ENCODE peak calls at places on chromosomes 6 and 20, in eight cellular contexts. C is sigmoid colon, G is T-helper 9 cell, W is posterior vena cava, S is SW 1271, B is NCI-H1092 treated with DMSO at 0.1 percent for 48 hours, K is heart right ventricle, E is occipital lobe. Z is an unnamed sample.

GRCh38 chr6:34709386-34709785 is 12.8 kb upstream of the ILRUN start:
- DNase-seq in K (peak; percentile 81), B (peak; percentile 53), G (no peak), C (peak; percentile 82), S (no peak), E (peak; percentile 34), W (peak; percentile 81), Z (no peak)

GRCh38 chr6:158290659-158291058 is 21.6 kb upstream of the TULP4 start:
- DNase-seq in C (no peak), B (no peak), K (no peak), S (no peak), E (no peak), W (no peak), G (peak; percentile 17), Z (no peak)

GRCh38 chr6:145071836-145072235 is 663.5 kb downstream of the EPM2A start:
- DNase-seq in C (no peak), G (no peak), W (no peak), S (no peak), E (no peak), B (no peak), K (no peak), Z (no peak)

GRCh38 chr20:5789827-5790226 is 39.6 kb downstream of the SHLD1 start:
- DNase-seq in C (no peak), E (no peak), S (no peak), B (no peak), W (no peak), G (no peak), K (no peak), Z (peak; percentile 78)

GRCh38 chr6:137361701-137362100 is 132.5 kb downstream of the OLIG3 start:
- DNase-seq in G (no peak), B (no peak), K (no peak), S (no peak), C (no peak), E (no peak), W (no peak), Z (no peak)

GRCh38 chr6:16244446-16244845 is 6.1 kb downstream of the GMPR start:
- DNase-seq in W (no peak), K (no peak), E (no peak), B (no peak), C (no peak), S (no peak), G (no peak), Z (no peak)

GRCh38 chr6:32105433-32105832 is 3.7 kb downstream of the TNXB start:
- DNase-seq in W (no peak), B (no peak), S (no peak), E (no peak), G (no peak), C (no peak), K (no peak), Z (no peak)

GRCh38 chr6:78808933-78809332 is 58.4 kb upstream of the IRAK1BP1 start:
- DNase-seq in K (no peak), G (no peak), C (no peak), W (no peak), S (no peak), B (no peak), E (no peak), Z (no peak)

GRCh38 chr6:2028457-2029038 is 216.9 kb downstream of the GMDS start:
- DNase-seq in B (peak; percentile 29), G (no peak), C (no peak), E (no peak), S (no peak), K (no peak), W (no peak), Z (no peak)

GRCh38 chr20:46580613-46581012 is 30.2 kb upstream of the OCSTAMP start:
- DNase-seq in E (no peak), S (no peak), G (no peak), W (no peak), K (no peak), B (no peak), C (peak; percentile 19), Z (no peak)

GRCh38 chr6:33774774-33775173 is 14.2 kb downstream of the LEMD2 start:
- DNase-seq in S (no peak), W (no peak), B (no peak), K (no peak), E (no peak), G (no peak), C (no peak), Z (no peak)

GRCh38 chr6:104940881-104941693 is 15.8 kb upstream of the LIN28B start:
- DNase-seq in K (peak; percentile 40), C (no peak), E (peak; percentile 43), W (peak; percentile 81), S (no peak), G (no peak), B (peak; percentile 1), Z (no peak)

GRCh38 chr6:32153252-32153834 is 598 bp upstream of the PPT2 start:
- DNase-seq in E (no peak), S (no peak), G (no peak), B (no peak), W (no peak), C (peak; percentile 78), K (peak; percentile 43), Z (no peak)

GRCh38 chr20:50554694-50555579 is 44.8 kb downstream of the PTPN1 start:
- DNase-seq in K (no peak), C (no peak), S (no peak), E (no peak), W (no peak), B (no peak), G (no peak), Z (no peak)

GRCh38 chr6:68559052-68559451 is 76.0 kb upstream of the ADGRB3 start:
- DNase-seq in K (no peak), G (no peak), E (no peak), W (no peak), C (no peak), B (peak; percentile 61), S (no peak), Z (no peak)

GRCh38 chr6:90284236-90284744 is 12.4 kb downstream of the BACH2 start:
- DNase-seq in E (no peak), G (peak; percentile 9), S (peak; percentile 75), K (no peak), B (no peak), W (no peak), C (no peak), Z (no peak)

GRCh38 chr20:58651823-58652605 is 931 bp downstream of the STX16 start:
- DNase-seq in C (peak; percentile 71), E (peak; percentile 38), G (peak; percentile 49), B (no peak), W (no peak), S (peak; percentile 85), K (peak; percentile 40), Z (peak; percentile 32)

GRCh38 chr6:73585566-73586415 is 65.0 kb upstream of the EEF1A1 start:
- DNase-seq in C (no peak), W (no peak), G (no peak), K (no peak), S (peak; percentile 89), B (no peak), E (no peak), Z (no peak)